ENCODE peak calls at places on chromosomes 16 and 17, in ten cellular contexts. One of them, this sample, is unnamed.

GRCh38 chr16:17375388-17376304 is 95.1 kb downstream of the XYLT1 start:
- DNase-seq in HCT116: no peak
- DNase-seq in tibial nerve: no peak
- DNase-seq in mucosa of descending colon: no peak
- DNase-seq in PC-9: no peak
- DNase-seq in esophagus muscularis mucosa: no peak
- DNase-seq in ovary: no peak
- DNase-seq in cardiac muscle cell: no peak
- DNase-seq in CD8-positive, alpha-beta T cell: no peak
- DNase-seq in cardiac fibroblast: no peak
- DNase-seq in this sample: no peak

GRCh38 chr16:24685539-24686432 is 43.7 kb upstream of the TNRC6A start:
- DNase-seq in esophagus muscularis mucosa: no peak
- DNase-seq in CD8-positive, alpha-beta T cell: no peak
- DNase-seq in tibial nerve: peak; percentile 24
- DNase-seq in cardiac muscle cell: peak; percentile 38
- DNase-seq in mucosa of descending colon: peak; percentile 25
- DNase-seq in HCT116: no peak
- DNase-seq in PC-9: peak; percentile 56
- DNase-seq in cardiac fibroblast: peak; percentile 86
- DNase-seq in ovary: peak; percentile 79
- DNase-seq in this sample: peak; percentile 69

GRCh38 chr17:67625971-67626370 is 91.8 kb upstream of the NOL11 start:
- DNase-seq in HCT116: no peak
- DNase-seq in tibial nerve: no peak
- DNase-seq in ovary: no peak
- DNase-seq in cardiac fibroblast: no peak
- DNase-seq in mucosa of descending colon: no peak
- DNase-seq in CD8-positive, alpha-beta T cell: no peak
- DNase-seq in cardiac muscle cell: no peak
- DNase-seq in esophagus muscularis mucosa: no peak
- DNase-seq in PC-9: no peak
- DNase-seq in this sample: no peak

GRCh38 chr16:56889206-56889605 is 24.2 kb downstream of the SLC12A3 start:
- DNase-seq in HCT116: no peak
- DNase-seq in cardiac fibroblast: no peak
- DNase-seq in tibial nerve: no peak
- DNase-seq in mucosa of descending colon: peak; percentile 61
- DNase-seq in ovary: no peak
- DNase-seq in cardiac muscle cell: no peak
- DNase-seq in PC-9: peak; percentile 21
- DNase-seq in CD8-positive, alpha-beta T cell: no peak
- DNase-seq in esophagus muscularis mucosa: no peak
- DNase-seq in this sample: no peak

GRCh38 chr16:59296002-59296401 is 561.9 kb upstream of the GOT2 start:
- DNase-seq in CD8-positive, alpha-beta T cell: no peak
- DNase-seq in cardiac fibroblast: no peak
- DNase-seq in mucosa of descending colon: no peak
- DNase-seq in esophagus muscularis mucosa: no peak
- DNase-seq in PC-9: no peak
- DNase-seq in HCT116: no peak
- DNase-seq in tibial nerve: no peak
- DNase-seq in cardiac muscle cell: no peak
- DNase-seq in ovary: no peak
- DNase-seq in this sample: no peak

GRCh38 chr17:60391419-60392041 is 403 bp downstream of the USP32 start:
- DNase-seq in esophagus muscularis mucosa: no peak
- DNase-seq in cardiac fibroblast: no peak
- DNase-seq in ovary: no peak
- DNase-seq in tibial nerve: no peak
- DNase-seq in HCT116: no peak
- DNase-seq in mucosa of descending colon: no peak
- DNase-seq in CD8-positive, alpha-beta T cell: no peak
- DNase-seq in PC-9: no peak
- DNase-seq in cardiac muscle cell: peak; percentile 85
- DNase-seq in this sample: no peak

GRCh38 chr17:64345691-64346376 is 44.8 kb downstream of the PECAM1 start:
- DNase-seq in HCT116: no peak
- DNase-seq in CD8-positive, alpha-beta T cell: no peak
- DNase-seq in PC-9: no peak
- DNase-seq in ovary: no peak
- DNase-seq in cardiac muscle cell: no peak
- DNase-seq in tibial nerve: no peak
- DNase-seq in cardiac fibroblast: peak; percentile 40
- DNase-seq in mucosa of descending colon: no peak
- DNase-seq in esophagus muscularis mucosa: no peak
- DNase-seq in this sample: no peak

GRCh38 chr16:3819741-3820724 is 60.5 kb downstream of the CREBBP start:
- DNase-seq in CD8-positive, alpha-beta T cell: no peak
- DNase-seq in HCT116: peak; percentile 27
- DNase-seq in esophagus muscularis mucosa: no peak
- DNase-seq in PC-9: peak; percentile 46
- DNase-seq in ovary: peak; percentile 49
- DNase-seq in tibial nerve: no peak
- DNase-seq in mucosa of descending colon: no peak
- DNase-seq in cardiac fibroblast: peak; percentile 97
- DNase-seq in cardiac muscle cell: peak; percentile 75
- DNase-seq in this sample: peak; percentile 67

DNA sequence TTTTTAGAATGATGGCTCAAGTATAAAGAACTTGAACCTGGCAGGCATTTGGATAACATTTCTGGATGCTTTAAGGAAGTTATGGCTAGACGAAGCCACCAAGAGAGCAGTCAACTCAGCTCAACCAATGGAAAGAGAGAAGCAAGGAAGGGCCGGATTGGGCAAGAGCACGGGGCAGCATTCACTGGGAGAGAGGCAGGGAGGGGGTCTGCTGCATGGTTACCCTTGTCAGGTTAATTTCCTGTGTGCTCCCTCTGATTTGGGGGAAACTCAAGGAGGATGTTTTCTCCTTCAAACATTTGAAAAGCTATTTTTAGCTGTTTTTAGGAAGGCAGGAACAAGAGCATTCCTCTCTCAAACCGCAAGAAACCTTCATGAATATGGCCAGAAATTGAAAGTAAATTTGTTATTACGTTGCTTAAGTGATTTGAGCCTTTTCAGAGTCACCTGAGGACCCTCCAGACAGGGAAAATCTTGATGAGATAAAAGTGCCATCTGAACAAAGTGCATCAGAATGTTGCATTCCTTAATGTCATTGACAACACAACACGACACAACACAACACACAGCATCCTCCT is 118.6 kb upstream of the ZFHX3 start:
- DNase-seq in PC-9: no peak
- DNase-seq in ovary: no peak
- DNase-seq in esophagus muscularis mucosa: no peak
- DNase-seq in HCT116: no peak
- DNase-seq in cardiac fibroblast: peak; percentile 55
- DNase-seq in tibial nerve: no peak
- DNase-seq in cardiac muscle cell: no peak
- DNase-seq in CD8-positive, alpha-beta T cell: no peak
- DNase-seq in mucosa of descending colon: no peak
- DNase-seq in this sample: no peak
- H3K4me3 ChIP-seq in PC-9: no peak overlapping the region
- H3K4me3 ChIP-seq in ovary: peak overlapping the region; percentile 21
- H3K4me3 ChIP-seq in esophagus muscularis mucosa: peak overlapping the region; percentile 20
- H3K4me3 ChIP-seq in HCT116: no peak overlapping the region
- H3K4me3 ChIP-seq in cardiac fibroblast: peak overlapping the region; percentile 4
- H3K4me3 ChIP-seq in tibial nerve: no peak overlapping the region
- H3K4me3 ChIP-seq in cardiac muscle cell: no peak overlapping the region
- H3K4me3 ChIP-seq in CD8-positive, alpha-beta T cell: no peak overlapping the region
- H3K4me3 ChIP-seq in mucosa of descending colon: no peak overlapping the region
- H3K4me3 ChIP-seq in this sample: no peak overlapping the region

GRCh38 chr17:9406046-9406631 is 169.5 kb downstream of the STX8 start:
- DNase-seq in mucosa of descending colon: no peak
- DNase-seq in CD8-positive, alpha-beta T cell: no peak
- DNase-seq in cardiac muscle cell: no peak
- DNase-seq in cardiac fibroblast: peak; percentile 23
- DNase-seq in HCT116: no peak
- DNase-seq in ovary: no peak
- DNase-seq in PC-9: no peak
- DNase-seq in esophagus muscularis mucosa: no peak
- DNase-seq in tibial nerve: no peak
- DNase-seq in this sample: no peak

GRCh38 chr17:9403207-9403606 is 172.4 kb downstream of the STX8 start:
- DNase-seq in tibial nerve: no peak
- DNase-seq in cardiac fibroblast: no peak
- DNase-seq in cardiac muscle cell: no peak
- DNase-seq in PC-9: no peak
- DNase-seq in mucosa of descending colon: no peak
- DNase-seq in esophagus muscularis mucosa: no peak
- DNase-seq in CD8-positive, alpha-beta T cell: no peak
- DNase-seq in ovary: no peak
- DNase-seq in HCT116: no peak
- DNase-seq in this sample: no peak

GRCh38 chr17:9401434-9401833 is 174.2 kb downstream of the STX8 start:
- DNase-seq in cardiac fibroblast: peak; percentile 79
- DNase-seq in esophagus muscularis mucosa: no peak
- DNase-seq in CD8-positive, alpha-beta T cell: no peak
- DNase-seq in PC-9: peak; percentile 18
- DNase-seq in cardiac muscle cell: peak; percentile 71
- DNase-seq in tibial nerve: no peak
- DNase-seq in mucosa of descending colon: no peak
- DNase-seq in ovary: no peak
- DNase-seq in HCT116: no peak
- DNase-seq in this sample: no peak

GRCh38 chr17:9408381-9408780 is 167.2 kb downstream of the STX8 start:
- DNase-seq in CD8-positive, alpha-beta T cell: no peak
- DNase-seq in ovary: no peak
- DNase-seq in tibial nerve: no peak
- DNase-seq in cardiac fibroblast: peak; percentile 57
- DNase-seq in PC-9: no peak
- DNase-seq in esophagus muscularis mucosa: no peak
- DNase-seq in HCT116: no peak
- DNase-seq in cardiac muscle cell: no peak
- DNase-seq in mucosa of descending colon: no peak
- DNase-seq in this sample: no peak

GRCh38 chr17:9402590-9403199 is 172.9 kb downstream of the STX8 start:
- DNase-seq in ovary: no peak
- DNase-seq in esophagus muscularis mucosa: no peak
- DNase-seq in HCT116: peak; percentile 16
- DNase-seq in tibial nerve: no peak
- DNase-seq in cardiac muscle cell: peak; percentile 13
- DNase-seq in cardiac fibroblast: peak; percentile 62
- DNase-seq in mucosa of descending colon: no peak
- DNase-seq in CD8-positive, alpha-beta T cell: no peak
- DNase-seq in PC-9: peak; percentile 21
- DNase-seq in this sample: peak; percentile 29
- TF ChIP-seq CTCF in ovary: no peak
- TF ChIP-seq CTCF in esophagus muscularis mucosa: no peak
- TF ChIP-seq CTCF in HCT116: peak; percentile 64
- TF ChIP-seq CTCF in tibial nerve: no peak
- TF ChIP-seq CTCF in cardiac muscle cell: peak; percentile 63
- TF ChIP-seq CTCF in cardiac fibroblast: peak; percentile 57
- TF ChIP-seq CTCF in mucosa of descending colon: peak; percentile 23
- TF ChIP-seq CTCF in CD8-positive, alpha-beta T cell: no peak
- TF ChIP-seq CTCF in PC-9: peak; percentile 60
- TF ChIP-seq CTCF in this sample: peak; percentile 63

GRCh38 chr16:85996843-85997242 is 97.9 kb downstream of the IRF8 start:
- DNase-seq in HCT116: no peak
- DNase-seq in CD8-positive, alpha-beta T cell: no peak
- DNase-seq in esophagus muscularis mucosa: no peak
- DNase-seq in cardiac fibroblast: no peak
- DNase-seq in cardiac muscle cell: no peak
- DNase-seq in tibial nerve: no peak
- DNase-seq in PC-9: no peak
- DNase-seq in mucosa of descending colon: no peak
- DNase-seq in ovary: no peak
- DNase-seq in this sample: no peak

GRCh38 chr16:85995591-85996461 is 96.9 kb downstream of the IRF8 start:
- DNase-seq in ovary: no peak
- DNase-seq in esophagus muscularis mucosa: no peak
- DNase-seq in cardiac muscle cell: no peak
- DNase-seq in PC-9: no peak
- DNase-seq in CD8-positive, alpha-beta T cell: no peak
- DNase-seq in tibial nerve: no peak
- DNase-seq in cardiac fibroblast: no peak
- DNase-seq in mucosa of descending colon: no peak
- DNase-seq in HCT116: no peak
- DNase-seq in this sample: no peak

GRCh38 chr16:85991856-85992255 is 92.9 kb downstream of the IRF8 start:
- DNase-seq in ovary: no peak
- DNase-seq in mucosa of descending colon: no peak
- DNase-seq in CD8-positive, alpha-beta T cell: no peak
- DNase-seq in cardiac fibroblast: no peak
- DNase-seq in esophagus muscularis mucosa: no peak
- DNase-seq in cardiac muscle cell: no peak
- DNase-seq in HCT116: no peak
- DNase-seq in tibial nerve: no peak
- DNase-seq in PC-9: no peak
- DNase-seq in this sample: no peak

GRCh38 chr16:85992779-85993178 is 93.8 kb downstream of the IRF8 start:
- DNase-seq in ovary: no peak
- DNase-seq in esophagus muscularis mucosa: no peak
- DNase-seq in tibial nerve: no peak
- DNase-seq in PC-9: no peak
- DNase-seq in cardiac muscle cell: no peak
- DNase-seq in HCT116: no peak
- DNase-seq in mucosa of descending colon: no peak
- DNase-seq in cardiac fibroblast: no peak
- DNase-seq in CD8-positive, alpha-beta T cell: no peak
- DNase-seq in this sample: no peak

DNA sequence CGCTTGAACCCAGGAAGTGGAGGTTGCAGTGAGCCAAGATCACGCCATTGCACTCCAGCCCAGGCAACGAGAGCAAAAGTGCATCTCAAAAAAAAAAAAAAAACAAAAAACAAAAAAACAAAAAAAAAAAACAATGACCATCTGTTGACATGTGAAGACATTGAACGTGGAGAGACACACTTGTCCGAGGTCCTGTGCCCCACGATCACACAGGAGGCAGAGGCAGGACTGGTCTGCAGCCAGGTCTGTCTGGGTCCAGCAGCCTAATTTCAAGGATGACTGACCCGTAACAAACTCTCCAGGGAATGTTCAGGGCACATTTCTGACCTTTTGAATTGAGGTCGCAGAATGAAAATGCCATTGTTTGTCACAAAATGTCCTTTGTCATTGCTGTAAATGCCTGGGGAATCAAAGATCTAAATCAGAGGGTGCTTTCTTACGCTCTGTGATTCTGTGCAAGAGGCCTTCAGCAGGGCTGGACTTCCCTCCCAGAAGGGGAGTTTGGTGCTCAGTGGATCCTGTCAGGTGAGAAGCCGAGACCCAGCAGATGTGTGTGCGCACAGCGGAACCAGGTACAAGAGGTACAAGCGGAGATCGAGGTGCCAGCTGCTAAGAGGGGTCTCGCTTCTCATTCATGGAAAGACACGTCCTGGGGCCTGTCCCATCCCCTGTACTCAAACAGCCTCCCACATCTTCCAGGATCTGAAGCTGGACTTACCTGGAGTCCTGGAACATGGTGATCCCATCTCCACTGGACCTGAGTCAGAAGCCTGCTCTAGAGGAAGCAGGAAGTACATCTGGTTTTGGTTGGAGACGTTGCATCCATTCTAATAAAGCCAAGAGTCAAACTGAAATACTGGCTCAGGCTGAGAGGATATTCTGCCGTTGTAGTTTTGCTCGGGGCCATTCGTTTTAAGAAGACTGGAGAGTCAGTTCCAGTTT is 95.8 kb downstream of the IRF8 start:
- DNase-seq in HCT116: no peak
- DNase-seq in tibial nerve: no peak
- DNase-seq in cardiac muscle cell: no peak
- DNase-seq in mucosa of descending colon: no peak
- DNase-seq in PC-9: no peak
- DNase-seq in cardiac fibroblast: no peak
- DNase-seq in esophagus muscularis mucosa: no peak
- DNase-seq in ovary: no peak
- DNase-seq in CD8-positive, alpha-beta T cell: no peak
- DNase-seq in this sample: no peak
- H3K4me3 ChIP-seq in HCT116: no peak overlapping the region
- H3K4me3 ChIP-seq in tibial nerve: no peak overlapping the region
- H3K4me3 ChIP-seq in cardiac muscle cell: no peak overlapping the region
- H3K4me3 ChIP-seq in mucosa of descending colon: no peak overlapping the region
- H3K4me3 ChIP-seq in PC-9: no peak overlapping the region
- H3K4me3 ChIP-seq in cardiac fibroblast: no peak overlapping the region
- H3K4me3 ChIP-seq in esophagus muscularis mucosa: no peak overlapping the region
- H3K4me3 ChIP-seq in ovary: no peak overlapping the region
- H3K4me3 ChIP-seq in CD8-positive, alpha-beta T cell: no peak overlapping the region
- H3K4me3 ChIP-seq in this sample: no peak overlapping the region

GRCh38 chr17:39636927-39637736 is at the start of gene STARD3:
- DNase-seq in tibial nerve: peak; percentile 87
- DNase-seq in mucosa of descending colon: peak; percentile 96
- DNase-seq in cardiac muscle cell: peak; percentile 93
- DNase-seq in HCT116: peak; percentile 73
- DNase-seq in esophagus muscularis mucosa: peak; percentile 97
- DNase-seq in cardiac fibroblast: peak; percentile 85
- DNase-seq in PC-9: peak; percentile 82
- DNase-seq in ovary: peak; percentile 95
- DNase-seq in CD8-positive, alpha-beta T cell: peak; percentile 78
- DNase-seq in this sample: peak; percentile 36
- TF ChIP-seq CTCF in tibial nerve: peak; percentile 36
- TF ChIP-seq CTCF in mucosa of descending colon: no peak
- TF ChIP-seq CTCF in cardiac muscle cell: no peak
- TF ChIP-seq CTCF in HCT116: no peak
- TF ChIP-seq CTCF in esophagus muscularis mucosa: no peak
- TF ChIP-seq CTCF in cardiac fibroblast: peak; percentile 16
- TF ChIP-seq CTCF in PC-9: no peak
- TF ChIP-seq CTCF in ovary: no peak
- TF ChIP-seq CTCF in CD8-positive, alpha-beta T cell: no peak
- TF ChIP-seq CTCF in this sample: no peak